ENCODE peak calls at places on chromosome 22, in seven cellular contexts. T is H4, P is NCI-H460, E is WTC11, G is stomach, H is HCT116, X is iPS DF 6.9. K is an unnamed sample.
A peak's percentile ranks its signal among the peaks of the same experiment; 100 is the strongest.

GRCh38 chr22:28718044-28718443 is 23.6 kb downstream of the CHEK2 start:
- DNase-seq in T (no peak), P (no peak), E (no peak), G (no peak), H (no peak), X (no peak), K (no peak)

GRCh38 chr22:48499456-48500425 is 1327.9 kb downstream of the BRD1 start:
- DNase-seq in T (no peak), P (no peak), E (no peak), G (no peak), H (no peak), X (no peak), K (no peak)

GRCh38 chr22:49157529-49158339 is 669.9 kb downstream of the BRD1 start:
- DNase-seq in T (no peak), P (no peak), E (no peak), G (no peak), H (no peak), X (no peak), K (no peak)

GRCh38 chr22:37843746-37844089 is 416 bp downstream of the ANKRD54 start:
- DNase-seq in T (no peak), P (no peak), E (peak; percentile 59), G (no peak), H (no peak), X (no peak), K (no peak)

GRCh38 chr22:25021976-25022711 is 69.6 kb downstream of the KIAA1671 start:
- DNase-seq in T (no peak), P (no peak), E (no peak), G (no peak), H (no peak), X (no peak), K (no peak)

GRCh38 chr22:30362632-30363281 is 6.0 kb downstream of the CCDC157 start:
- DNase-seq in T (no peak), P (no peak), E (peak; percentile 67), G (no peak), H (no peak), X (no peak), K (no peak)

GRCh38 chr22:20581503-20582170 is 74.2 kb downstream of the MED15 start:
- DNase-seq in T (no peak), P (no peak), E (no peak), G (no peak), H (no peak), X (no peak), K (no peak)

GRCh38 chr22:17140022-17140421 is 18.9 kb upstream of the TMEM121B start:
- DNase-seq in T (no peak), P (no peak), E (no peak), G (no peak), H (no peak), X (no peak), K (no peak)

GRCh38 chr22:27771637-27772369 is 29.8 kb downstream of the MN1 start:
- DNase-seq in T (no peak), P (no peak), E (no peak), G (no peak), H (no peak), X (no peak), K (no peak)

GRCh38 chr22:17300926-17301325 is 68.3 kb upstream of the CECR2 start:
- DNase-seq in T (no peak), P (no peak), E (no peak), G (no peak), H (no peak), X (no peak), K (no peak)

GRCh38 chr22:43118953-43119458 is 8.5 kb downstream of the BIK start:
- DNase-seq in T (no peak), P (no peak), E (no peak), G (no peak), H (no peak), X (no peak), K (no peak)